ENCODE peak calls at places on chromosomes 2 and 18, in four cellular contexts. V is kidney epithelial cell, M is choroid plexus epithelial cell, D is fibroblast of lung. X is an unnamed sample.

GRCh38 chr2:163658556-163658955 is 77.3 kb downstream of the FIGN start:
- DNase-seq in V (no peak), M (peak), D (peak), X (no peak)

GRCh38 chr2:195343942-195344530 is 313.0 kb upstream of the SLC39A10 start:
- DNase-seq in V (no peak), M (peak), D (peak), X (no peak)

GRCh38 chr2:182324665-182325064 is 102.2 kb downstream of the PDE1A start:
- DNase-seq in V (peak), M (peak), D (peak), X (no peak)

GRCh38 chr2:33313039-33313438 is 163.4 kb upstream of the RASGRP3 start:
- DNase-seq in V (no peak), M (no peak), D (no peak), X (no peak)

GRCh38 chr18:79059456-79059855 is 9.7 kb upstream of the ATP9B start:
- DNase-seq in V (no peak), M (no peak), D (no peak), X (no peak)

GRCh38 chr2:96920801-96921560 is 51.1 kb upstream of the SEMA4C start:
- DNase-seq in V (no peak), M (no peak), D (no peak), X (no peak)

GRCh38 chr2:230779141-230779523 is 66.5 kb downstream of the CAB39 start:
- DNase-seq in V (no peak), M (no peak), D (no peak), X (no peak)

GRCh38 chr18:29459986-29460385 is 1283.1 kb upstream of the CDH2 start:
- DNase-seq in V (no peak), M (no peak), D (no peak), X (no peak)

GRCh38 chr18:76351961-76352581 is 143.0 kb downstream of the ZNF516 start:
- DNase-seq in V (peak), M (peak), D (peak), X (no peak)

GRCh38 chr18:48955528-48956261 is 4.9 kb upstream of the SMAD7 start:
- DNase-seq in V (no peak), M (peak), D (peak), X (no peak)

DNA sequence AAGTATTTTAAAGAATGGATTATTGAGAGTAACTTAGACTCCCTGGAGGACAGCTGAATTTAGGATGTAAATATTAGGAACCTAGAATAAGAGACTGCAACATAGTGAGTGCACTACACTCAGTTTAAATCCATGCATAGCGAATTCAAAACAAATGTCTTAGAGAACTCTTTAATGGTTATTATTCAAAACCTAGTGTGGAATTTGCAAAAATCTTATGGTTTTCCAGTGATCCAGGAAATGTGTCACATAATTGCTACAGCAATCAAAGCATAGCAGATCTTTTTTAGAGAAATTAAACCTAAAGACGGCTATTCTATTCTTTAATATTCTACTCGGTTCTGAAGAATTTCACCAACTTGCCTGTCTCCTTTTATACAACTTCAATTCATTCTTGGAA is 239.0 kb downstream of the TMX3 start:
- DNase-seq in V (no peak), M (no peak), D (no peak), X (no peak)
- TF ChIP-seq CTCF in V (no peak), M (no peak), D (no peak), X (no peak)

DNA sequence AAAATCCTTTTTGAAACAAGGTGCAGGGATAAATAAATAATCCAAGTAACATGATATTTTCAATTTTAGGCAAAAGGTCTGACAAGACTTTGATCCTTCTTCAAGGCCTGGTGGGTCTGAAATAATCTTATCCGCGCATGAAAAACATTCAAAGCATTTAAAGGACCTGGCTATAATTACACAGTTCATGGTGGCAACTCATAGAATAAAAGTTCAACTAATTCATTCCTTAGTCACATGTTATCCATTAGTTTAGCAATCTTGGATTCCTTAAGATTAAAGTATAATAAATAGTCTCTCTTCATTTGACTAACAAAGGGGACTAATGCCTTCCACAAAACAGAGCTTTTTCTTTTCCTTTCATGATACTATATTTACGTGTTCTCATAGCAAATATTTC is 21.0 kb upstream of the SLC38A11 start:
- DNase-seq in V (no peak), M (no peak), D (peak), X (no peak)
- TF ChIP-seq CTCF in V (no peak), M (no peak), D (no peak), X (no peak)

GRCh38 chr2:205680903-205681302 is 1.4 kb upstream of the NRP2 start:
- DNase-seq in V (no peak), M (no peak), D (no peak), X (no peak)

GRCh38 chr2:205683179-205683978 is 1.1 kb downstream of the NRP2 start:
- DNase-seq in V (no peak), M (peak), D (peak), X (no peak)

GRCh38 chr2:205682239-205683021 is at the start of gene NRP2:
- DNase-seq in V (no peak), M (peak), D (peak), X (peak)

GRCh38 chr2:205680067-205680466 is 2.2 kb upstream of the NRP2 start:
- DNase-seq in V (no peak), M (peak), D (peak), X (peak)

GRCh38 chr2:205681836-205682238 is 464 bp upstream of the NRP2 start:
- DNase-seq in V (no peak), M (peak), D (no peak), X (no peak)
- TF ChIP-seq CTCF in V (no peak), M (no peak), D (no peak), X (no peak)

GRCh38 chr2:147869934-147870333 is 25.1 kb downstream of the ACVR2A start:
- DNase-seq in V (no peak), M (no peak), D (no peak), X (no peak)

GRCh38 chr2:147872967-147873366 is 28.1 kb downstream of the ACVR2A start:
- DNase-seq in V (no peak), M (no peak), D (no peak), X (no peak)

GRCh38 chr2:147879846-147880245 is 35.0 kb downstream of the ACVR2A start:
- DNase-seq in V (no peak), M (no peak), D (no peak), X (no peak)

GRCh38 chr2:147873859-147874483 is 29.1 kb downstream of the ACVR2A start:
- DNase-seq in V (no peak), M (no peak), D (no peak), X (no peak)
- TF ChIP-seq CTCF in V (no peak), M (no peak), D (no peak), X (no peak)

GRCh38 chr2:129903586-129904425 is 75.7 kb upstream of the RAB6C start:
- DNase-seq in V (no peak), M (no peak), D (no peak), X (no peak)
- TF ChIP-seq CTCF in V (peak), M (no peak), D (no peak), X (no peak)

X was measured in neural crest cell.